ENCODE peak calls at places on chromosomes 5 and 9, in five cellular contexts. V is fibroblast of lung, H is K562, D is SK-N-SH, P is IMR-90. Z is an unnamed sample.

GRCh38 chr9:130899051-130899748 is 2.6 kb upstream of the QRFP start:
- DNase-seq in P (no peak), H (peak; percentile 66), V (no peak), D (no peak), Z (peak; percentile 90)

GRCh38 chr5:179936976-179937681 is 29.4 kb upstream of the TBC1D9B start:
- DNase-seq in V (no peak), P (no peak), D (no peak), H (no peak), Z (no peak)

GRCh38 chr5:179780343-179780742 is 13.4 kb upstream of the LTC4S start:
- DNase-seq in P (no peak), V (no peak), D (no peak), H (no peak), Z (peak; percentile 64)

GRCh38 chr9:8895498-8896224 is 1096.1 kb upstream of the DMAC1 start:
- DNase-seq in P (peak; percentile 16), V (peak; percentile 30), H (no peak), D (peak; percentile 41), Z (peak; percentile 45)

GRCh38 chr9:127972316-127972871 is 8.4 kb downstream of the EEIG1 start:
- DNase-seq in V (no peak), D (peak; percentile 84), H (no peak), P (no peak), Z (peak; percentile 72)

GRCh38 chr9:134166374-134166773 is 2.0 kb upstream of the RNU6ATAC start:
- DNase-seq in D (no peak), H (no peak), P (no peak), V (no peak), Z (no peak)

GRCh38 chr5:168328804-168329203 is 37.4 kb downstream of the WWC1 start:
- DNase-seq in D (no peak), V (no peak), H (peak; percentile 20), P (peak; percentile 56), Z (no peak)

GRCh38 chr9:18605763-18606162 is 131.8 kb downstream of the ADAMTSL1 start:
- DNase-seq in V (peak; percentile 48), P (peak; percentile 19), H (no peak), D (no peak), Z (no peak)

GRCh38 chr9:27487927-27488326 is 36.2 kb upstream of the IFNK start:
- DNase-seq in V (no peak), P (no peak), H (no peak), D (no peak), Z (no peak)

GRCh38 chr5:74863726-74864125 is 2.5 kb downstream of the FAM169A start:
- DNase-seq in H (no peak), P (no peak), V (no peak), D (no peak), Z (no peak)

GRCh38 chr5:134592141-134592746 is 40.4 kb downstream of the SAR1B start:
- DNase-seq in H (no peak), V (peak; percentile 51), P (peak; percentile 41), D (no peak), Z (peak; percentile 76)

GRCh38 chr9:137663584-137663983 is 44.8 kb downstream of the EHMT1 start:
- DNase-seq in H (no peak), D (no peak), P (no peak), V (no peak), Z (no peak)

GRCh38 chr9:4490705-4491620 is 695 bp downstream of the SLC1A1 start:
- DNase-seq in H (no peak), D (peak; percentile 58), P (no peak), V (no peak), Z (peak; percentile 49)

GRCh38 chr5:137054335-137054734 is 444.8 kb downstream of the SPOCK1 start:
- DNase-seq in D (no peak), H (no peak), V (no peak), P (no peak), Z (no peak)

GRCh38 chr5:176721509-176721908 is 74.2 kb downstream of the TSPAN17 start:
- DNase-seq in V (no peak), H (peak; percentile 30), D (no peak), P (no peak), Z (no peak)

GRCh38 chr9:114487607-114488300 is 17.5 kb downstream of the WHRN start:
- DNase-seq in H (peak; percentile 78), D (peak; percentile 75), V (peak; percentile 51), P (peak; percentile 69), Z (peak; percentile 89)

GRCh38 chr5:91283326-91283725 is 99.8 kb downstream of the ARRDC3 start:
- DNase-seq in V (no peak), H (no peak), P (no peak), D (no peak), Z (no peak)

GRCh38 chr5:98053170-98053569 is 720.3 kb upstream of the RGMB start:
- DNase-seq in P (no peak), D (no peak), H (no peak), V (no peak), Z (no peak)

GRCh38 chr9:108331596-108331995 is 524.2 kb downstream of the ACTL7B start:
- DNase-seq in V (no peak), H (no peak), D (no peak), P (no peak), Z (no peak)

GRCh38 chr9:10701906-10702305 is 89.1 kb upstream of the PTPRD start:
- DNase-seq in H (no peak), P (no peak), V (no peak), D (no peak), Z (no peak)

GRCh38 chr9:114805670-114806551 is at the start of gene TNFSF15:
- DNase-seq in H (no peak), V (peak; percentile 56), D (no peak), P (peak; percentile 44), Z (peak; percentile 41)

GRCh38 chr9:135017916-135018915 is 69.3 kb upstream of the OLFM1 start:
- DNase-seq in D (no peak), H (no peak), P (no peak), V (no peak), Z (peak; percentile 57)

GRCh38 chr5:95822408-95823240 is at the start of gene GLRX:
- DNase-seq in P (peak; percentile 89), H (peak; percentile 51), V (peak; percentile 94), D (peak; percentile 63), Z (peak; percentile 88)

GRCh38 chr9:96203867-96204412 is 98.0 kb downstream of the HSD17B3 start:
- DNase-seq in H (no peak), D (peak; percentile 89), P (no peak), V (peak; percentile 38), Z (no peak)

DNA sequence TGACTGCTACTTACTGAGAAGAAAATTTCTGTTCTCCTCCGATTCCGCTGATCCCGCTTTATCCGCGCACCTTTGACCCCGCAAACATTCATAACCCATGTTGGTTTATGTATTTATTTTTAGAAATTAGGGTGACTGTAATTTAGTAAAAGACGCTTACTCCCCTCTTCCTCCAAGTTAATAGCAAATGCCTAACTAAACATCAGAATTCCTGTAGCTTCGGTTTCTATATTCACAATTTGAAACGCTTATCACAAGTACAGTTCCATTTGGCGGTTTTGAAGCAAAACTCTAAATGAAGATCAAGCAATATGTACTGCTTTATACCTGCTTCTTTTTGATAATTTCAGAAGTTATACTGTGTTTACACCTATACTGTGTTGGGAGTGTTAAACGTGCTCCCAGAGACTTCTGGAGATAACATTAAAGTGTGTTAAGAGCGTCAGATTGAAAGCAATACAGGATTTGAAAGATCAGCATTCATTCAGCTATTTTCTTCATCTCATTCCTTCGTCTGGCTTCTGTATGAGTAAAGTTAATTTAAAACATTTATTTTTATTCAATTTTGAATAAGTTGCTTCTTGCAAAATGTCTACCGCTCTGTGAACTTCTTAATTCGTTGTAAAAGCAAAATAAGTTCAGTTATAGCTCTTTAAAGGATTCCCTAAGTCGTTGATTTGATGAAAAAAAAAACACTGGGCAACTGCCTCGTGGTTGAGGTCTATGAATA is 2.4 kb downstream of the PRDM6 start:
- DNase-seq in P (peak; percentile 15), H (no peak), V (peak; percentile 16), D (no peak), Z (peak; percentile 56)
- H3K4me2 ChIP-seq in P (peak overlapping the region; percentile 82), H (no peak overlapping the region), V (peak overlapping the region; percentile 90), D (peak overlapping the region; percentile 92), Z (no peak overlapping the region)

GRCh38 chr5:148558892-148559291 is 95.4 kb downstream of the HTR4 start:
- DNase-seq in D (no peak), V (no peak), H (no peak), P (no peak), Z (no peak)
- H2AFZ ChIP-seq in D (no peak overlapping the region), V (no peak overlapping the region), H (no peak overlapping the region), P (no peak overlapping the region), Z (no peak overlapping the region)

GRCh38 chr9:109969559-109970237 is 189.7 kb downstream of the PALM2AKAP2 start:
- DNase-seq in D (no peak), P (peak; percentile 28), V (no peak), H (no peak), Z (no peak)

GRCh38 chr9:109966643-109967368 is 186.8 kb downstream of the PALM2AKAP2 start:
- DNase-seq in P (no peak), D (no peak), V (no peak), H (no peak), Z (no peak)

GRCh38 chr9:109967651-109968331 is 187.8 kb downstream of the PALM2AKAP2 start:
- DNase-seq in V (no peak), H (no peak), P (no peak), D (no peak), Z (no peak)

GRCh38 chr9:109968332-109968657 is 188.3 kb downstream of the PALM2AKAP2 start:
- DNase-seq in P (peak; percentile 29), H (no peak), D (no peak), V (no peak), Z (no peak)

GRCh38 chr9:109968702-109969450 is 188.9 kb downstream of the PALM2AKAP2 start:
- DNase-seq in P (peak; percentile 54), V (no peak), H (no peak), D (no peak), Z (no peak)
- TF ChIP-seq CTCF in P (peak; percentile 34), V (peak; percentile 32), H (no peak), D (peak; percentile 19), Z (no peak)

DNA sequence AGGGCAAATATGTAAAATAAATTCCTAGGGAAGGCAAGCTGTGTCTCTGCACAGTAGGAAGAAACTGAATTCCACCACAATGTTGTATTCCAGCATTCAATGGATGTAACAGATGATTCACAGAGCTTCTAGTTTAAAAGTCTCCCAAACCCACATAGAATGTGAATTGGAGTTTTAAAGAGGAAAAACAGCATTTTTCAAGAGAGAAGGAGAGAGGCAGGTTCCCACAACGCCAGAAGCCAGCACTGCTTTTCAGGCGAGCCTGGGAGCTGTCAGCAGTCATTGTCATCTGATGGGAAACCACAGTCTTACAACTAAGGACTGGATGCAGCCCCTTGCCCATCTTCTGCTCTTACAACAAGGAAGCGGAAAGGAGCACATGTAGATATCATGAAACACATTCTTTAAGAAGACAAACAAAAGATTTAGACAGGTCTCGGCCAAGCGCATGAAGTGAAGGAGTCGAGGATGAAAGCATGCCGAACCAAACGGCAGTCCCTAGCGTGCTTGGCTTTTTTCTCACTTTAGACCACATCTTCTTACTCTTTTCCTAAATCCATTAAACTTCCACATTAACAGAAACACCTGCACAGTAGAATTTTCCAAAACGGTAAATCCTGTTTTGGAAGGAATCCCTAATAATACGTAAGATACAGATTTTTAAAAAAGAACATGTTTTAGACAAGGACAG is 611 bp downstream of the DIRAS2 start:
- DNase-seq in P (no peak), D (no peak), H (no peak), V (no peak), Z (no peak)
- H3K4me2 ChIP-seq in P (no peak overlapping the region), D (peak overlapping the region; percentile 75), H (no peak overlapping the region), V (no peak overlapping the region), Z (peak overlapping the region; percentile 80)

GRCh38 chr9:92253656-92254055 is 39.8 kb downstream of the IARS1 start:
- DNase-seq in H (no peak), D (no peak), P (no peak), V (no peak), Z (no peak)
- H2AFZ ChIP-seq in H (no peak overlapping the region), D (no peak overlapping the region), P (no peak overlapping the region), V (no peak overlapping the region), Z (no peak overlapping the region)

Z was measured in osteoblast.